ENCODE peak calls at places on chromosomes 7 and 10, in nine cellular contexts. C is Peyer's patch, J is tibial artery, K is GM23338, X is heart left ventricle, G is cardiac muscle cell, T is colonic mucosa, M is adrenal gland, N is H9. U is an unnamed sample.

GRCh38 chr7:142152076-142152475 is 40.6 kb downstream of the MGAM2 start:
- DNase-seq in C (no peak), J (no peak), K (no peak), X (no peak), G (no peak), T (no peak), M (no peak), N (no peak), U (no peak)

GRCh38 chr10:47020491-47020890 is 109.3 kb downstream of the PTPN20 start:
- DNase-seq in C (no peak), J (peak; percentile 80), K (no peak), X (no peak), G (peak; percentile 27), T (no peak), M (peak; percentile 19), N (no peak), U (no peak)

GRCh38 chr7:1663857-1664651 is 6.0 kb upstream of the ELFN1 start:
- DNase-seq in C (peak; percentile 39), J (peak; percentile 62), K (peak; percentile 78), X (peak; percentile 20), G (no peak), T (no peak), M (no peak), N (peak; percentile 56), U (peak; percentile 53)

GRCh38 chr10:77889277-77889903 is 37.2 kb downstream of the DLG5 start:
- DNase-seq in C (peak; percentile 70), J (no peak), K (peak; percentile 87), X (peak; percentile 30), G (no peak), T (peak; percentile 80), M (peak; percentile 69), N (peak; percentile 92), U (no peak)

GRCh38 chr10:59561397-59562121 is 148.1 kb downstream of the SLC16A9 start:
- DNase-seq in C (no peak), J (no peak), K (no peak), X (no peak), G (peak; percentile 56), T (no peak), M (peak; percentile 33), N (no peak), U (no peak)

GRCh38 chr10:7488418-7488829 is 77.6 kb upstream of the SFMBT2 start:
- DNase-seq in C (peak; percentile 62), J (no peak), K (no peak), X (peak; percentile 40), G (peak; percentile 64), T (no peak), M (peak; percentile 87), N (no peak), U (no peak)

GRCh38 chr7:132245539-132245938 is 330.7 kb downstream of the PLXNA4 start:
- DNase-seq in C (no peak), J (no peak), K (no peak), X (no peak), G (no peak), T (no peak), M (no peak), N (no peak), U (no peak)

GRCh38 chr10:4820804-4821401 is 5.1 kb upstream of the AKR1E2 start:
- DNase-seq in C (no peak), J (peak; percentile 75), K (no peak), X (no peak), G (peak; percentile 34), T (no peak), M (no peak), N (no peak), U (no peak)

GRCh38 chr10:78338717-78339116 is 305.1 kb downstream of the RPS24 start:
- DNase-seq in C (peak; percentile 18), J (peak; percentile 16), K (no peak), X (no peak), G (no peak), T (peak; percentile 4), M (no peak), N (no peak), U (peak; percentile 16)

GRCh38 chr7:104388222-104388621 is 59.8 kb downstream of the LHFPL3 start:
- DNase-seq in C (no peak), J (no peak), K (no peak), X (no peak), G (no peak), T (no peak), M (no peak), N (no peak), U (no peak)

GRCh38 chr7:2409745-2410414 is 6.5 kb downstream of the CHST12 start:
- DNase-seq in C (no peak), J (no peak), K (no peak), X (no peak), G (no peak), T (no peak), M (no peak), N (no peak), U (no peak)

DNA sequence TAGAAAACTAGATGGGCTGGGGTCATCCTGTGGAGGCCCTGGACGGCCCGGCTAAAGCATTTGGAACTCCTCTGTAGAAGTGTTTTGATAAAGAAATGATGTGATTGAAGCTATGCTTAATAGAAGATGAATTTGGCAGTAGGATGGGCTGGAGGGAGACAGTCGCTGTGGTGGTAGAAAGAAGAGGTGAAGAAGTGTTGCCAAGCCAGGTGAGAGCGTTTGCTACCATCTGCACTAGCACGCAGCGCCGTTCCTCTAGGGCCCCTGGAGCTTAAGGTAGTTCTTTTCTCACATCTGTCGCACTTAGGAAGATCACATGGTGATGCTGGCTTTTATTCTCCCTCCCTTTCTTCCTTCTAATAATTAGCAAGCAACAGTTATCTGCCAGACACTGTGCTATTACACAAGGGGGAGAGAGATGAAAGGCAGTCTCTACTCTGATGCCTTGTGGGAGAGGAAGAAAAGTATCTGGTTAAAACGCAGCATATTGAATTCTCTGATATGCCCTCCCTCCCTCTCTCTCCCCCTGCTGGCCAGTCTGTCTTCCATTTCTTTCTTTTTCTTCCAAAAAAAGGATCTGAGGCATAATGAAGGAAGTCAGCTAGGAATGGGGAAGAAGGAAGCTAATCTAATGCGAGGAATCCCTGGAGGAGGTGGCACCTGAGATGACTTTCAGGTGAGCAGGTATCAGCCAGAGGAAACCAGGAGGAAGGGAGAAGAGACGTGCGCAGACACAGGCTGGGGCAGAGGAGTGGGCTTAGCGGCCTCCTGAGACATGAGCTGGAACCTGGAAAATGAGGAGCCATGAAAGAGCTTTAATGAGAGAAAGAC is 162.3 kb upstream of the KLF14 start:
- DNase-seq in C (no peak), J (no peak), K (peak; percentile 64), X (no peak), G (peak; percentile 61), T (no peak), M (peak; percentile 20), N (no peak), U (no peak)
- TF ChIP-seq CTCF in C (peak; percentile 43), J (no peak), K (peak; percentile 60), X (no peak), G (peak; percentile 52), T (no peak), M (no peak), N (peak; percentile 29), U (no peak)

DNA sequence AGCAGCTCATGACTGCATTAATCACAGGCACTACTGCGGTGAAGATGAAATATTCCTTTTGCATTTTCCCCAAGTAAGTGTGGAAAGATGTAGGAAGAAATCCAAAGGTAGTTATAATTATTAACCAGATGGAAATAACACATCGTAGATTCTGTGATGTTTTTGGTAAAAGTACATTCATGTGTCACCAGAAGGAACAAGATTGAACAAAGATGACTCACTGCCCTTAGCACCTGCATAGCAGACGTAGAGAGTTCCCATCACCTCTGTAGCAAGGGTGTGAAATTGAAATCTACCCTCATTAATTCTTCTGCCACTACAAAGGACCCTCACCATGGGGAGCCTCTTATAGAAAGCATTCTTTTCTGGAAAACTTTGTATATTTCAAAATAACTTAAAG is 37.0 kb downstream of the SMURF1 start:
- DNase-seq in C (no peak), J (no peak), K (no peak), X (no peak), G (no peak), T (no peak), M (no peak), N (no peak), U (no peak)
- H3K4me1 ChIP-seq in C (no peaks in the 10 kb centered on the region), J (peaks cover 99% of the 10 kb centered on the region), K (peaks cover 35% of the 10 kb centered on the region), X (peaks cover 13% of the 10 kb centered on the region), G (no peaks in the 10 kb centered on the region), T (no peaks in the 10 kb centered on the region), M (peaks cover 7% of the 10 kb centered on the region), N (peaks cover 8% of the 10 kb centered on the region), U (peaks cover 66% of the 10 kb centered on the region)

GRCh38 chr10:72173635-72174296 is 42.0 kb upstream of the ANAPC16 start:
- DNase-seq in C (no peak), J (no peak), K (no peak), X (no peak), G (no peak), T (no peak), M (peak; percentile 41), N (no peak), U (no peak)

GRCh38 chr10:72173267-72173634 is 42.6 kb upstream of the ANAPC16 start:
- DNase-seq in C (no peak), J (no peak), K (no peak), X (no peak), G (no peak), T (no peak), M (no peak), N (no peak), U (no peak)

GRCh38 chr10:72171175-72171630 is 44.6 kb upstream of the ANAPC16 start:
- DNase-seq in C (peak; percentile 82), J (no peak), K (no peak), X (no peak), G (peak; percentile 81), T (peak; percentile 65), M (peak; percentile 47), N (no peak), U (no peak)

GRCh38 chr10:72170733-72171132 is 45.1 kb upstream of the ANAPC16 start:
- DNase-seq in C (no peak), J (no peak), K (no peak), X (no peak), G (no peak), T (no peak), M (no peak), N (no peak), U (no peak)

DNA sequence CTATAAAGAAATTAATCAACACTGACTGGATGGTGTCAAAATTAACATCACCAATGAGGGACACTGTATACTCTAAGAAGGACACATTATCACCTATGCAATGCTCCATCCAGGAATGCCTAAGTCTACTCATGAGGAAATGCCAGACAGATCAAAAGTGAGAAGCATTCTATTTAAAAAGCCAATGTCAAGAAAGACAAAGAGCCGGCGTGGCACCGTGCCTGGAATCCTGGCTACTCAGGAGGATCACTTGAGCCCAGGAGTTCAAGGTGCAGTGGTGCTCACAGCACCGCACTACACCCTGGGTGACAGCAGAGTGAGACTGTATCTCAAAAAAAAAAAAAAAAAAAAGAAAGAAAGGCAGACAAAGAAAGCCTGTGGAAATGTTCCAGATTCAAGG is 45.5 kb upstream of the ANAPC16 start:
- DNase-seq in C (peak; percentile 87), J (no peak), K (no peak), X (no peak), G (no peak), T (peak; percentile 85), M (peak; percentile 62), N (no peak), U (no peak)
- TF ChIP-seq CTCF in C (no peak), J (no peak), K (no peak), X (no peak), G (no peak), T (no peak), M (no peak), N (no peak), U (no peak)

DNA sequence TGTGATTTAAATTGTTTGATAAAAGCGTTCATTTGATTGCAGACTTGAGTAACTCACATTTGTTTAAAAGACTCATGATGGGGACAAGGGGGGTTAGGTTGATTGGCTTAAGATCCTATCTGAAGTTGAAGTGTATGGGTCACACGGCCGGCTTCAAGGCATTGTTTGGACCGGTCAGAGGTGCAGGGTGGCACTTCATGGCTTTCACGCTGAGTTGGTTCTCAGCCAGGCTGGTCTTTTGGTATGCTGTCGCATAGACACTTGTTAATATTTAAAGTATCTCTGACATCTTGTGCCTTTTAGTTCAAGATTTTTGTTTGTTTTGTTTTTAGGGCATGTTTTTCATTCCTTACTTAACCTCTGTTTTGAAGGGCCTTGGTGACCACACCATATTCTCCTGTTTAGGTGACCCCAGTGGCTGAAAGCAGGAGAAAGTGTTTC is 58.1 kb downstream of the CCNY start:
- DNase-seq in C (no peak), J (no peak), K (peak; percentile 52), X (no peak), G (no peak), T (no peak), M (no peak), N (no peak), U (no peak)
- H3K4me1 ChIP-seq in C (no peaks in the 10 kb centered on the region), J (peaks cover 73% of the 10 kb centered on the region), K (peaks cover 67% of the 10 kb centered on the region), X (peaks cover 68% of the 10 kb centered on the region), G (peaks cover 32% of the 10 kb centered on the region), T (no peaks in the 10 kb centered on the region), M (peaks cover 11% of the 10 kb centered on the region), N (peaks cover 27% of the 10 kb centered on the region), U (no peaks in the 10 kb centered on the region)